ENCODE peak calls at places on chromosomes 4 and X, in seven cellular contexts. One of them, this sample, is unnamed.

GRCh38 chrX:1443496-1444075 is 9.1 kb downstream of the ASMTL start:
- DNase-seq in stimulated activated CD8-positive, alpha-beta memory T cell treated with anti-CD3 and anti-CD28 coated beads, Interleukin-15, amount 100 ng/mL, for 1 hour: no peak
- DNase-seq in foreskin fibroblast: no peak
- DNase-seq in H54: no peak
- DNase-seq in mucosa of descending colon: no peak
- DNase-seq in substantia nigra: no peak
- DNase-seq in HS-5: no peak
- DNase-seq in this sample: no peak

GRCh38 chrX:15815779-15816452 is 25.6 kb downstream of the ZRSR2 start:
- DNase-seq in foreskin fibroblast: peak; percentile 2
- DNase-seq in HS-5: no peak
- DNase-seq in substantia nigra: no peak
- DNase-seq in stimulated activated CD8-positive, alpha-beta memory T cell treated with anti-CD3 and anti-CD28 coated beads, Interleukin-15, amount 100 ng/mL, for 1 hour: no peak
- DNase-seq in mucosa of descending colon: peak; percentile 14
- DNase-seq in H54: no peak
- DNase-seq in this sample: no peak

GRCh38 chr4:75698162-75698962 is 25.2 kb upstream of the G3BP2 start:
- DNase-seq in H54: no peak
- DNase-seq in substantia nigra: no peak
- DNase-seq in foreskin fibroblast: no peak
- DNase-seq in HS-5: no peak
- DNase-seq in stimulated activated CD8-positive, alpha-beta memory T cell treated with anti-CD3 and anti-CD28 coated beads, Interleukin-15, amount 100 ng/mL, for 1 hour: no peak
- DNase-seq in mucosa of descending colon: no peak
- DNase-seq in this sample: no peak

GRCh38 chrX:131763674-131764073 is 219.8 kb downstream of the OR13H1 start:
- DNase-seq in HS-5: no peak
- DNase-seq in H54: no peak
- DNase-seq in substantia nigra: no peak
- DNase-seq in stimulated activated CD8-positive, alpha-beta memory T cell treated with anti-CD3 and anti-CD28 coated beads, Interleukin-15, amount 100 ng/mL, for 1 hour: no peak
- DNase-seq in mucosa of descending colon: no peak
- DNase-seq in foreskin fibroblast: no peak
- DNase-seq in this sample: no peak

GRCh38 chr4:20252656-20253271 is 1.1 kb downstream of the SLIT2 start:
- DNase-seq in H54: no peak
- DNase-seq in substantia nigra: no peak
- DNase-seq in mucosa of descending colon: no peak
- DNase-seq in HS-5: no peak
- DNase-seq in foreskin fibroblast: peak; percentile 49
- DNase-seq in stimulated activated CD8-positive, alpha-beta memory T cell treated with anti-CD3 and anti-CD28 coated beads, Interleukin-15, amount 100 ng/mL, for 1 hour: no peak
- DNase-seq in this sample: no peak

GRCh38 chr4:74962584-74962983 is 29.7 kb downstream of the PARM1 start:
- DNase-seq in foreskin fibroblast: no peak
- DNase-seq in stimulated activated CD8-positive, alpha-beta memory T cell treated with anti-CD3 and anti-CD28 coated beads, Interleukin-15, amount 100 ng/mL, for 1 hour: no peak
- DNase-seq in H54: no peak
- DNase-seq in substantia nigra: no peak
- DNase-seq in HS-5: no peak
- DNase-seq in mucosa of descending colon: no peak
- DNase-seq in this sample: no peak

GRCh38 chr4:176949022-176949421 is 156.3 kb upstream of the VEGFC start:
- DNase-seq in stimulated activated CD8-positive, alpha-beta memory T cell treated with anti-CD3 and anti-CD28 coated beads, Interleukin-15, amount 100 ng/mL, for 1 hour: no peak
- DNase-seq in mucosa of descending colon: peak; percentile 5
- DNase-seq in foreskin fibroblast: peak; percentile 54
- DNase-seq in HS-5: no peak
- DNase-seq in H54: no peak
- DNase-seq in substantia nigra: no peak
- DNase-seq in this sample: no peak

GRCh38 chrX:11470231-11470630 is 177.0 kb downstream of the AMELX start:
- DNase-seq in substantia nigra: no peak
- DNase-seq in H54: no peak
- DNase-seq in foreskin fibroblast: peak; percentile 73
- DNase-seq in mucosa of descending colon: no peak
- DNase-seq in stimulated activated CD8-positive, alpha-beta memory T cell treated with anti-CD3 and anti-CD28 coated beads, Interleukin-15, amount 100 ng/mL, for 1 hour: no peak
- DNase-seq in HS-5: no peak
- DNase-seq in this sample: peak; percentile 66

GRCh38 chrX:130079824-130080406 is 30.4 kb downstream of the ELF4 start:
- DNase-seq in H54: peak; percentile 61
- DNase-seq in mucosa of descending colon: peak; percentile 71
- DNase-seq in HS-5: no peak
- DNase-seq in stimulated activated CD8-positive, alpha-beta memory T cell treated with anti-CD3 and anti-CD28 coated beads, Interleukin-15, amount 100 ng/mL, for 1 hour: peak; percentile 27
- DNase-seq in foreskin fibroblast: peak; percentile 54
- DNase-seq in substantia nigra: peak; percentile 37
- DNase-seq in this sample: peak; percentile 19

GRCh38 chr4:162347492-162348213 is 183.9 kb upstream of the FSTL5 start:
- DNase-seq in H54: no peak
- DNase-seq in HS-5: no peak
- DNase-seq in mucosa of descending colon: no peak
- DNase-seq in substantia nigra: no peak
- DNase-seq in foreskin fibroblast: no peak
- DNase-seq in stimulated activated CD8-positive, alpha-beta memory T cell treated with anti-CD3 and anti-CD28 coated beads, Interleukin-15, amount 100 ng/mL, for 1 hour: no peak
- DNase-seq in this sample: no peak

GRCh38 chrX:15087747-15088146 is 182.1 kb downstream of the ASB9 start:
- DNase-seq in substantia nigra: no peak
- DNase-seq in stimulated activated CD8-positive, alpha-beta memory T cell treated with anti-CD3 and anti-CD28 coated beads, Interleukin-15, amount 100 ng/mL, for 1 hour: no peak
- DNase-seq in HS-5: no peak
- DNase-seq in foreskin fibroblast: no peak
- DNase-seq in H54: no peak
- DNase-seq in mucosa of descending colon: peak; percentile 2
- DNase-seq in this sample: no peak

GRCh38 chr4:87093443-87094123 is 126.8 kb downstream of the KLHL8 start:
- DNase-seq in foreskin fibroblast: no peak
- DNase-seq in HS-5: peak; percentile 2
- DNase-seq in substantia nigra: peak; percentile 20
- DNase-seq in H54: no peak
- DNase-seq in stimulated activated CD8-positive, alpha-beta memory T cell treated with anti-CD3 and anti-CD28 coated beads, Interleukin-15, amount 100 ng/mL, for 1 hour: peak; percentile 5
- DNase-seq in mucosa of descending colon: peak; percentile 48
- DNase-seq in this sample: no peak

GRCh38 chr4:24849662-24850280 is 54.4 kb downstream of the SOD3 start:
- DNase-seq in foreskin fibroblast: no peak
- DNase-seq in substantia nigra: no peak
- DNase-seq in mucosa of descending colon: no peak
- DNase-seq in stimulated activated CD8-positive, alpha-beta memory T cell treated with anti-CD3 and anti-CD28 coated beads, Interleukin-15, amount 100 ng/mL, for 1 hour: no peak
- DNase-seq in H54: no peak
- DNase-seq in HS-5: no peak
- DNase-seq in this sample: peak; percentile 19

GRCh38 chr4:180809439-180809838 is 1433.8 kb upstream of the TENM3 start:
- DNase-seq in H54: no peak
- DNase-seq in mucosa of descending colon: no peak
- DNase-seq in substantia nigra: no peak
- DNase-seq in HS-5: no peak
- DNase-seq in foreskin fibroblast: no peak
- DNase-seq in stimulated activated CD8-positive, alpha-beta memory T cell treated with anti-CD3 and anti-CD28 coated beads, Interleukin-15, amount 100 ng/mL, for 1 hour: no peak
- DNase-seq in this sample: no peak